ENCODE peak calls at places on chromosome 3, in four cellular contexts. I is mammary epithelial cell, W is IMR-90, N is HAP-1. R is an unnamed sample.

GRCh38 chr3:175343946-175344345 is 484.8 kb downstream of the NAALADL2 start:
- DNase-seq in I (no peak), N (no peak), W (no peak), R (no peak)

GRCh38 chr3:10518506-10519150 is 13.2 kb upstream of the ATP2B2 start:
- DNase-seq in I (no peak), N (peak; percentile 3), W (peak; percentile 58), R (no peak)

GRCh38 chr3:39387411-39387975 is 4.3 kb downstream of the SLC25A38 start:
- DNase-seq in N (no peak), I (no peak), W (no peak), R (no peak)

GRCh38 chr3:16842710-16843270 is 42.0 kb upstream of the PLCL2 start:
- DNase-seq in N (no peak), I (no peak), W (no peak), R (no peak)

GRCh38 chr3:153210660-153211059 is 48.6 kb downstream of the RAP2B start:
- DNase-seq in I (peak; percentile 80), N (no peak), W (no peak), R (no peak)

GRCh38 chr3:133448478-133449122 is 48.7 kb downstream of the BFSP2 start:
- DNase-seq in N (no peak), W (no peak), I (no peak), R (no peak)

GRCh38 chr3:46943237-46944187 is 33.0 kb downstream of the CCDC12 start:
- DNase-seq in I (peak; percentile 80), W (no peak), N (no peak), R (no peak)

GRCh38 chr3:25678581-25678980 is 13.9 kb upstream of the TOP2B start:
- DNase-seq in N (no peak), W (no peak), I (no peak), R (no peak)

GRCh38 chr3:50484681-50485263 is 18.7 kb downstream of the CACNA2D2 start:
- DNase-seq in N (peak; percentile 37), W (no peak), I (no peak), R (no peak)

GRCh38 chr3:190012314-190012782 is 108.3 kb downstream of the P3H2 start:
- DNase-seq in W (peak; percentile 54), I (peak; percentile 67), N (no peak), R (no peak)

GRCh38 chr3:152496716-152497115 is 228.0 kb downstream of the MBNL1 start:
- DNase-seq in W (no peak), I (no peak), N (no peak), R (no peak)

GRCh38 chr3:100777271-100777670 is 68.0 kb downstream of the TFG start:
- DNase-seq in I (peak; percentile 60), N (no peak), W (peak; percentile 77), R (no peak)

GRCh38 chr3:179189764-179190163 is 41.6 kb downstream of the PIK3CA start:
- DNase-seq in W (peak; percentile 84), I (no peak), N (no peak), R (no peak)

GRCh38 chr3:184004483-184004882 is 13.2 kb downstream of the ABCC5 start:
- DNase-seq in W (no peak), I (no peak), N (no peak), R (no peak)

GRCh38 chr3:192929146-192929545 is 11.5 kb upstream of the MB21D2 start:
- DNase-seq in N (no peak), I (peak; percentile 33), W (peak; percentile 62), R (no peak)

GRCh38 chr3:82000773-82001172 is 239.3 kb upstream of the GBE1 start:
- DNase-seq in W (no peak), N (no peak), I (no peak), R (no peak)

GRCh38 chr3:153066983-153067382 is 95.0 kb upstream of the RAP2B start:
- DNase-seq in W (no peak), I (no peak), N (no peak), R (no peak)

GRCh38 chr3:153944084-153944483 is 177.1 kb upstream of the ARHGEF26 start:
- DNase-seq in I (no peak), W (no peak), N (no peak), R (no peak)

GRCh38 chr3:15291589-15292541 is 40.5 kb downstream of the SH3BP5 start:
- DNase-seq in W (no peak), I (no peak), N (no peak), R (peak; percentile 87)

GRCh38 chr3:176941674-176942073 is 255.6 kb downstream of the TBL1XR1 start:
- DNase-seq in I (no peak), W (no peak), N (no peak), R (no peak)

GRCh38 chr3:104952587-104952986 is 414.1 kb upstream of the ALCAM start:
- DNase-seq in N (no peak), I (peak; percentile 91), W (peak; percentile 88), R (no peak)

GRCh38 chr3:98812851-98813374 is 49.8 kb downstream of the ST3GAL6 start:
- DNase-seq in I (no peak), N (no peak), W (peak; percentile 50), R (no peak)

GRCh38 chr3:94294806-94295205 is 231.9 kb downstream of the NSUN3 start:
- DNase-seq in N (no peak), I (no peak), W (no peak), R (no peak)

GRCh38 chr3:185382154-185382553 is 19.2 kb downstream of the MAP3K13 start:
- DNase-seq in N (no peak), W (no peak), I (no peak), R (no peak)

GRCh38 chr3:156668073-156668763 is 6.2 kb upstream of the TIPARP start:
- DNase-seq in W (peak; percentile 60), N (peak; percentile 29), I (peak; percentile 45), R (no peak)

GRCh38 chr3:171865191-171865865 is 22.2 kb downstream of the TMEM212 start:
- DNase-seq in W (no peak), I (no peak), N (no peak), R (no peak)

GRCh38 chr3:149641011-149641728 is 16.7 kb downstream of the WWTR1 start:
- DNase-seq in N (peak; percentile 34), I (no peak), W (no peak), R (no peak)

GRCh38 chr3:100591411-100591810 is 18.0 kb upstream of the ADGRG7 start:
- DNase-seq in N (no peak), W (no peak), I (no peak), R (no peak)

GRCh38 chr3:173730391-173730790 is 332.8 kb downstream of the NLGN1 start:
- DNase-seq in N (no peak), W (peak; percentile 25), I (no peak), R (no peak)

GRCh38 chr3:76065975-76066374 is 280.6 kb upstream of the ZNF717 start:
- DNase-seq in I (peak; percentile 65), N (no peak), W (peak; percentile 30), R (no peak)

GRCh38 chr3:106811376-106811775 is 565.9 kb upstream of the CCDC54 start:
- DNase-seq in W (peak; percentile 88), N (no peak), I (peak; percentile 32), R (no peak)

GRCh38 chr3:123818921-123819429 is 65.2 kb downstream of the MYLK start:
- DNase-seq in I (peak; percentile 96), N (no peak), W (peak; percentile 88), R (no peak)

GRCh38 chr3:169365993-169366915 is 297.3 kb downstream of the MECOM start:
- DNase-seq in N (no peak), W (no peak), I (peak; percentile 81), R (no peak)

GRCh38 chr3:64732570-64732969 is 44.8 kb upstream of the ADAMTS9 start:
- DNase-seq in W (peak; percentile 2), N (no peak), I (no peak), R (no peak)

GRCh38 chr3:107430214-107431047 is 53.2 kb downstream of the CCDC54 start:
- DNase-seq in N (no peak), W (peak; percentile 19), I (no peak), R (no peak)

GRCh38 chr3:130539005-130539404 is 22.0 kb downstream of the COL6A6 start:
- DNase-seq in I (peak; percentile 19), W (peak; percentile 17), N (peak; percentile 71), R (no peak)

DNA sequence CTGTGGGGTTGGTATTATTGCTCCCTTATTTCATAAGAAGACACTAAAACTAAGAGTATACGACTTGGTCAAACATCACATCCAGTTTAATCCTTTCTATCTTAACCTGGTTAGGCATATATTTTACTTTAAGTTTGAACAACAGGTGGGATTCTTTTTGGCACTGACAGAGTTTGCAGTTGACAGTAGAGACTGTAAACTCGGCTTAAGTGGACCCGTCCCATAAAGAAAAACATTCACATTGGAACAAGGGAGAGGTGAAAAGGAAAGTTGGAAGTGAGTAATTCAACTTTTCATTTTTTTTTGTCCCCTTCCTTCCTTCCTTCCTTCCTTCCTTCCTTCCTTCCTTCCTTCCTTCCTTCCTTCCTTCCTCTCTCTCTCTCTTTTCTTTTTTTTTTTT is 355.4 kb downstream of the LPP start:
- DNase-seq in W (no peak), I (no peak), N (no peak), R (no peak)
- H3K4me1 ChIP-seq in W (peaks cover 11% of the 10 kb centered on the region), I (no peaks in the 10 kb centered on the region), N (no peaks in the 10 kb centered on the region), R (peaks cover 4% of the 10 kb centered on the region)

DNA sequence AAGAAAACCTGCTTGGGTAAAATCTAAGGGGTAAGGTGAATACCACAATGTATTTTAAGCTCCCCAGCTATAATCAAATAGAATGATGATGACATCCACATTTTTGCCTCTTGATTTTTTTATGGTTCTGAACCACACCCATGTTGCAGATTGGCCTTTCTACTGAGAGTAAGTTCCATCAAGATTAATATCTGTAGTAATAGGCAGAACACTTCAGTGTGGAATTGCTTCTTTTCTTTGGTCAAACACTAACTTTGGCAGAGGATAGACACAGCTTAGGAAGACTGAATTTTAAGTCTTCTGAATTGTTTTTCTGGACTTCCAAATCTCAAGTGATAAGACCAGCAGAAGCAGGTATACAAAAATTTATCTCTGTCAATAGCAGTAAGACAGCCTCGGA is 27.0 kb downstream of the PLS1 start:
- DNase-seq in I (no peak), W (no peak), N (no peak), R (no peak)
- H3K4me3 ChIP-seq in I (no peak overlapping the region), W (no peak overlapping the region), N (no peak overlapping the region), R (no peak overlapping the region)

DNA sequence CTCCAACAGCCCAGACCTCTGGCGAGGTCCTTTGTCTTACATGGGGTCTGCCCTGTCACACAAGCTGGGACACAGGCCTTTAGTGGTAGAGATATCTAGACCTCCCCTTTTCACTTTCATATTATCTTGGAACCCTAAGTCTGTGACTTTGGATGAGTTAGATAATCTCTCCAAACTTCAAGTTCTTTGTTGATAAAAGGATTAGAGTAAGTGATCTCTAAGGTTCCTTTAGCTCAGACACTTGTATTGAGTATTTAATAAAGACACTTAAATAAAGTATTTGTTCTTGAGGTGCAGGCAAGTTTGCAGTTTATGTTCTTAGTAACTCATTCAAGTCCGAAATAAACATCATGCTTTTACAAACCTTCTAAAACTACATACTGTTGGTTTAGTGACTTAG is 459.6 kb downstream of the SHQ1 start:
- DNase-seq in N (no peak), I (no peak), W (no peak), R (no peak)
- H3K4me1 ChIP-seq in N (peaks cover 30% of the 10 kb centered on the region), I (peaks cover 6% of the 10 kb centered on the region), W (no peaks in the 10 kb centered on the region), R (peaks cover 52% of the 10 kb centered on the region)

DNA sequence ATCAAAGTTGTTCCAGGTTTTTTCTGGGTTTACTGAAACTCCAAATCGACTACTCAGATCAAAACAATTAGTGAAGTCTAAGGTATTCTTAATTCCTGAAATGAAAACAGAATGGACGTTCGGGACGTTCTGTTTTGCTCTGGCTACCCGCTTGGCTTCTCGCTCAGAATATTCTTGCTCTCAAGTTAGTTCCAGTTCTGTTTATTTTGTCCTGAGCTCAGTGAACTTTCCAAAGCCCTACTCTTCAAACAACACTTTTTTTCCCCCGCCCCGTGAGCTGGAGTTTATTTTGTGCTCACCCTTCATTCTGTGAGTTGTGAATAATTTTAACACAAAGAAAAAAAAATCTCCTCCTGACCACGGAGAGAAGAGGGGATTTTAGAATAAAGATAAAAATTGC is 72.6 kb downstream of the SAMMSON start:
- DNase-seq in N (no peak), I (no peak), W (no peak), R (no peak)
- H3K4me3 ChIP-seq in N (peak overlapping the region; percentile 13), I (no peak overlapping the region), W (peak overlapping the region; percentile 31), R (no peak overlapping the region)